ENCODE peak calls at places on chromosomes 7 and 10, in four cellular contexts. G is H9, D is IMR-90, V is H1. M is an unnamed sample.

GRCh38 chr10:12466701-12467100 is 117.4 kb downstream of the CAMK1D start:
- DNase-seq in G (no peak), D (peak), V (no peak), M (no peak)

GRCh38 chr10:83605783-83606182 is 533.5 kb upstream of the GHITM start:
- DNase-seq in G (no peak), D (no peak), V (no peak), M (no peak)

GRCh38 chr7:137669706-137670105 is 177.1 kb downstream of the DGKI start:
- DNase-seq in G (no peak), D (peak), V (no peak), M (no peak)

GRCh38 chr10:74640134-74640533 is 186.3 kb upstream of the KAT6B start:
- DNase-seq in G (peak), D (peak), V (peak), M (peak)

GRCh38 chr7:26686448-26686981 is 177.9 kb downstream of the SKAP2 start:
- DNase-seq in G (peak), D (peak), V (peak), M (peak)

GRCh38 chr10:97314677-97315076 is 4.4 kb upstream of the FRAT1 start:
- DNase-seq in G (no peak), D (no peak), V (no peak), M (no peak)

GRCh38 chr10:79021331-79021907 is 47.3 kb upstream of the ZMIZ1 start:
- DNase-seq in G (no peak), D (no peak), V (no peak), M (no peak)

GRCh38 chr10:12733271-12733670 is 268.2 kb downstream of the CCDC3 start:
- DNase-seq in G (no peak), D (no peak), V (no peak), M (no peak)

GRCh38 chr10:84176836-84177474 is 3.4 kb downstream of the GPR15LG start:
- DNase-seq in G (peak), D (no peak), V (no peak), M (no peak)

DNA sequence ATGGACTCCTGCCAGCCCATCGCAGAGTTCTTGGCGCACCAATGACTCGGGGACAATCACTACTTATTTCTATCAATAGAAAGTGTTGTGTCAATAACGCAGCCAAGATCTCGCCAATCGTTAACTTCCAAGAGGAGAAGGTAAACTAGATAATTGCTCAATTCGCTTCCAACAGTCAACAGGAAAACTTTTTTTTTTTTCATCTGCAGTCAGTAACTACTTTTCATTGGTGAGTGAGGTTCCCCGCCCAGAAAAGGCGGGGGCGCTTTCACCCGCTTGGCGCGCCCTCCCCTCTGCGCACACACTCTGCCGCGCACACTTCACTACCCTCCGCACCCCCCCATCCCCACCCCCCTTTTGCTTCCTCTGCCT is at the start of gene FEZF1:
- DNase-seq in G (peak), D (no peak), V (no peak), M (peak)
- H3K56ac ChIP-seq in G (no peak), D (no peak), V (no peak), M (peak)

GRCh38 chr10:124217031-124217430 is 123.6 kb upstream of the CHST15 start:
- DNase-seq in G (no peak), D (no peak), V (no peak), M (no peak)
- H3K23ac ChIP-seq in G (no peak), D (no peak), V (no peak), M (no peak)

GRCh38 chr7:87032604-87033003 is 26.9 kb downstream of the ELAPOR2 start:
- DNase-seq in G (no peak), D (no peak), V (no peak), M (no peak)
- H2BK120ac ChIP-seq in G (no peak), D (no peak), V (no peak), M (no peak)

DNA sequence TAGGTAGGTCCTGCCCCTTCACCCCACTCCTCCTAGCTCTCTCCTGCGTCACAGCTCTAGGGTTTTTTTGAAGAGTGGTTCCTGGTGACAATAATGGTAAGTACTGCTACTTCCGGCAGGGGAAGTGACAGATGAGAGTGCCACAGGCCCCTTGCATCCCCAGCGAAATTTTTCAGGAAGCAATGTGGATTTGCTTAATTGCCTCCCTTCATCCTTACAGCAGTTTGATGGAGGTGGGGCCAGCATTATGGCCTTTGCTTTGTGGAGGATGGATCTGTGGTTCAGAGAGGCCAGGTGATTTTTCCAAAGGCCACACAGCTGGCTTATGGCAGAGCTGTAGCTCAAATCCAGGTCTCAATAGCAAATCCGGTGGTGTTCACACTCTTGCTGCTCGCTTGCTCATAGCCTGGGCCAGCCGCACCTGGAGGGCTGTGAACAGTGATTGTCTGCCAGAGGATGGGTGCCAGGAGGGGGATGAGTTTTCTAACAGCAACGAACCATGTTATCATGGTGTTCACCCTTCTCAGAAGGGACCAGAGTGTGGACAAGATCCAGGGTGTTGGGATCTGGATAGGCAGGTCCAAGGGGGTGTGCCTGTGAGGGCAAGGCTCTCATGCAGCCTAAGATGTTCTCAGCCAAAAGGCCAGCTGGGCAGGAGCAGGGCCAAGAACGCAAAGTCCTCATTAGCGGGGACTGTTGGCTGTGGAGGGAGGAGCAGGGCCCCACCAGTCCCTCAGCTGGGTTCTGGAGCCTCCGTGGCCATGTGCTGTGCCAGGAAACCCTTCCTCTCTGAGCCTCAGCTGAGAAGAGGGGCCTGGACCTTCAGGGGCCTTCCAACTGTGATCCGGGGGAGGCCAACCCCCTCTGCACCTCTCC is 89.0 kb downstream of the EMX2 start:
- DNase-seq in G (no peak), D (no peak), V (no peak), M (no peak)
- H3K56ac ChIP-seq in G (no peak), D (no peak), V (no peak), M (no peak)

GRCh38 chr7:1320616-1321289 is 88.1 kb downstream of the UNCX start:
- DNase-seq in G (no peak), D (no peak), V (no peak), M (no peak)
- H3K23ac ChIP-seq in G (no peak), D (no peak), V (no peak), M (no peak)

GRCh38 chr7:2810682-2811471 is 33.2 kb downstream of the GNA12 start:
- DNase-seq in G (no peak), D (no peak), V (no peak), M (no peak)
- H2BK120ac ChIP-seq in G (no peak), D (peak), V (no peak), M (no peak)

DNA sequence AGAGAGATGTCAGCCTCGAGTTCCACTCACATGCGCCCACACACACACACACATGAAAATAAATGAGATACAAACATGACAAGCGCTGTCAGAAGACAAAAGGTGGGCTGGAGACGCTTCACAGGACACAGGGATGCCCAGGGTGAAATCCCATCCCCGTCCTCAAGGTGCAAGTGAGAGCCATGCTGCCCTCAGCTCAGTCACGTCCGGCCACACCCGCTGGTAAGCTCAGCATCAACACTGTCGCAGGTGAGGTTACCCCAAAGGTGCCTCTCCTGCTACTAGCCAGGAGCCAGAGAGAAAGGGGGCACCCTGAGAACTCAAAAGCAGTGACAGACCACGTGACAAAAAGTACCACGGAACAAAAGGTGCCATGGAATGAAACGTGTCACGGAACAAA is 22.2 kb downstream of the PITRM1 start:
- DNase-seq in G (no peak), D (no peak), V (no peak), M (no peak)
- H3K56ac ChIP-seq in G (no peak), D (no peak), V (no peak), M (no peak)

DNA sequence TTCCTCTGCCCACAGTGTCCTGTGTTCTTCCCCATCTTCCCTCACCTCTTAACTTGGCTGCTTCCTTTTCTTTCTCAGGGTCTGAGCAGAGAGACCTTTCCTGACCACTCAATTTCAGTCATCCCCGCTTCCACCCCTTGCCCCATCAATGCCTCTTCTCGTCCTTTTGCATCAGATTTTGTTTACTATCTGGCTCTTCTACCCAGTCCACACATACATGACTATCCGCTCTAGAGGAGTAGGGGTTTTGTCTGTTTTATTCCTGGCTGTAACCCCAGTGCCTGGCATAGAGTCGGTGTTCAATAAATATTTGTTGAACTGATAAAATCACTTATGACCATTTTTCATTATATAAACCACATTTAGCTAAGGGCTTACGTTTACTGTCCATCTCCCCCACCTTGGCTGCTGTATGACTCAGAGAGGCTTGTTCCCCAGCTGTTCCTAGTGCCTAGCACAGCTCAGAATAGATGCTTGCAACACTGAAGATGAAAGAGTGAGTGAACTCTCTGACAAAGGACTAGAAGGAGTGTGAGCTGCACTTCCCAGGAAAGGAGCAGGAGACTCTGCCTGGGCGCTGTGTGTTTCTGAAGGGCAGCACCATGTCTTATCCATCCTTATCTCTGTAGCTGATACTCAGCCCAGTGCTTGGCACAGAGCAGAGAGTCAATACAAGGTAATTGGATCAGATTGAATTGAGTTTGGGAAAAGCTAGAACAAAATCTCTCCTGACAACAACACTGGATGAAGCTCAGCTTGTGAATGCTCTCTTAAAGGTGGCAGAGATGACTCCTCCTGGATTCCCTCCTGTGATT is 21.9 kb downstream of the ARID5B start:
- DNase-seq in G (no peak), D (peak), V (no peak), M (no peak)
- H3K23ac ChIP-seq in G (no peak), D (peak), V (no peak), M (no peak)

GRCh38 chr7:2499719-2500430 is 19.7 kb upstream of the LFNG start:
- DNase-seq in G (no peak), D (no peak), V (no peak), M (no peak)
- H2BK120ac ChIP-seq in G (no peak), D (no peak), V (peak), M (no peak)

GRCh38 chr7:77430927-77431326 is 14.8 kb upstream of the GSAP start:
- DNase-seq in G (no peak), D (no peak), V (no peak), M (no peak)
- H3K56ac ChIP-seq in G (no peak), D (no peak), V (no peak), M (no peak)

M was measured in mesendoderm.